ENCODE peak calls at places on chromosomes 7 and 10, in five cellular contexts. One of them, this sample, is unnamed. For H3K4me1, the result is how much of the 10 kb centered on the place peaks cover.

GRCh38 chr7:129690701-129691100 is 79.2 kb downstream of the NRF1 start:
- DNase-seq in spleen: no peak
- DNase-seq in breast epithelium: no peak
- DNase-seq in esophagus muscularis mucosa: no peak
- DNase-seq in K562: no peak
- DNase-seq in this sample: no peak

GRCh38 chr10:102597131-102597891 is 47.0 kb upstream of the TRIM8 start:
- DNase-seq in spleen: no peak
- DNase-seq in breast epithelium: no peak
- DNase-seq in esophagus muscularis mucosa: no peak
- DNase-seq in K562: no peak
- DNase-seq in this sample: no peak

GRCh38 chr7:44244282-44244681 is 43.5 kb downstream of the YKT6 start:
- DNase-seq in spleen: no peak
- DNase-seq in breast epithelium: no peak
- DNase-seq in esophagus muscularis mucosa: no peak
- DNase-seq in K562: peak
- DNase-seq in this sample: no peak

GRCh38 chr10:43228783-43229207 is 38.1 kb downstream of the RASGEF1A start:
- DNase-seq in spleen: peak
- DNase-seq in breast epithelium: no peak
- DNase-seq in esophagus muscularis mucosa: no peak
- DNase-seq in K562: no peak
- DNase-seq in this sample: no peak

GRCh38 chr7:29988391-29989256 is 977 bp downstream of the SCRN1 start:
- DNase-seq in spleen: peak
- DNase-seq in breast epithelium: no peak
- DNase-seq in esophagus muscularis mucosa: no peak
- DNase-seq in K562: no peak
- DNase-seq in this sample: no peak

GRCh38 chr7:92695308-92696261 is 105.4 kb upstream of the FAM133B start:
- DNase-seq in spleen: no peak
- DNase-seq in breast epithelium: no peak
- DNase-seq in esophagus muscularis mucosa: no peak
- DNase-seq in K562: no peak
- DNase-seq in this sample: peak

GRCh38 chr7:3267928-3268690 is 32.9 kb upstream of the SDK1 start:
- DNase-seq in spleen: no peak
- DNase-seq in breast epithelium: no peak
- DNase-seq in esophagus muscularis mucosa: no peak
- DNase-seq in K562: no peak
- DNase-seq in this sample: no peak

GRCh38 chr7:25954395-25954794 is 197.6 kb upstream of the NFE2L3 start:
- DNase-seq in spleen: no peak
- DNase-seq in breast epithelium: no peak
- DNase-seq in esophagus muscularis mucosa: no peak
- DNase-seq in K562: no peak
- DNase-seq in this sample: no peak

GRCh38 chr7:158016171-158017087 is 571.2 kb downstream of the PTPRN2 start:
- DNase-seq in spleen: peak
- DNase-seq in breast epithelium: no peak
- DNase-seq in esophagus muscularis mucosa: no peak
- DNase-seq in K562: no peak
- DNase-seq in this sample: no peak

GRCh38 chr7:7996568-7996967 is 28.0 kb downstream of the GLCCI1 start:
- DNase-seq in spleen: no peak
- DNase-seq in breast epithelium: no peak
- DNase-seq in esophagus muscularis mucosa: no peak
- DNase-seq in K562: no peak
- DNase-seq in this sample: peak

GRCh38 chr10:75234017-75234682 is 1.6 kb downstream of the COMTD1 start:
- DNase-seq in spleen: peak
- DNase-seq in breast epithelium: peak
- DNase-seq in esophagus muscularis mucosa: peak
- DNase-seq in K562: peak
- DNase-seq in this sample: peak

GRCh38 chr7:74584160-74584954 is 73.2 kb upstream of the GTF2I start:
- DNase-seq in spleen: no peak
- DNase-seq in breast epithelium: no peak
- DNase-seq in esophagus muscularis mucosa: no peak
- DNase-seq in K562: peak
- DNase-seq in this sample: no peak

GRCh38 chr7:127571741-127572505 is 13.5 kb downstream of the GCC1 start:
- DNase-seq in spleen: no peak
- DNase-seq in breast epithelium: no peak
- DNase-seq in esophagus muscularis mucosa: no peak
- DNase-seq in K562: no peak
- DNase-seq in this sample: no peak

GRCh38 chr7:108239501-108240225 is 109.5 kb upstream of the LAMB4 start:
- DNase-seq in spleen: no peak
- DNase-seq in breast epithelium: no peak
- DNase-seq in esophagus muscularis mucosa: no peak
- DNase-seq in K562: no peak
- DNase-seq in this sample: no peak

GRCh38 chr7:3427957-3428356 is 126.9 kb downstream of the SDK1 start:
- DNase-seq in spleen: no peak
- DNase-seq in breast epithelium: no peak
- DNase-seq in esophagus muscularis mucosa: no peak
- DNase-seq in K562: no peak
- DNase-seq in this sample: no peak

GRCh38 chr10:61503051-61503450 is 49.9 kb upstream of the TMEM26 start:
- DNase-seq in spleen: no peak
- DNase-seq in breast epithelium: no peak
- DNase-seq in esophagus muscularis mucosa: no peak
- DNase-seq in K562: no peak
- DNase-seq in this sample: no peak

GRCh38 chr7:115635367-115635766 is 395.2 kb downstream of the TFEC start:
- DNase-seq in spleen: no peak
- DNase-seq in breast epithelium: no peak
- DNase-seq in esophagus muscularis mucosa: no peak
- DNase-seq in K562: no peak
- DNase-seq in this sample: no peak

GRCh38 chr7:93055543-93056107 is 62.2 kb downstream of the SAMD9 start:
- DNase-seq in spleen: no peak
- DNase-seq in breast epithelium: no peak
- DNase-seq in esophagus muscularis mucosa: no peak
- DNase-seq in K562: peak
- DNase-seq in this sample: no peak

GRCh38 chr7:55198634-55199366 is 166.3 kb upstream of the LANCL2 start:
- DNase-seq in spleen: no peak
- DNase-seq in breast epithelium: peak
- DNase-seq in esophagus muscularis mucosa: no peak
- DNase-seq in K562: no peak
- DNase-seq in this sample: no peak

GRCh38 chr10:47380341-47381215 is 3.5 kb downstream of the ZNF488 start:
- DNase-seq in spleen: peak
- DNase-seq in breast epithelium: peak
- DNase-seq in esophagus muscularis mucosa: no peak
- DNase-seq in K562: no peak
- DNase-seq in this sample: no peak

GRCh38 chr10:47381427-47382379 is 2.4 kb downstream of the ZNF488 start:
- DNase-seq in spleen: no peak
- DNase-seq in breast epithelium: no peak
- DNase-seq in esophagus muscularis mucosa: no peak
- DNase-seq in K562: no peak
- DNase-seq in this sample: no peak

GRCh38 chr10:47379901-47380300 is 4.2 kb downstream of the ZNF488 start:
- DNase-seq in spleen: no peak
- DNase-seq in breast epithelium: peak
- DNase-seq in esophagus muscularis mucosa: no peak
- DNase-seq in K562: no peak
- DNase-seq in this sample: no peak

GRCh38 chr10:47383254-47384147 is 592 bp downstream of the ZNF488 start:
- DNase-seq in spleen: no peak
- DNase-seq in breast epithelium: no peak
- DNase-seq in esophagus muscularis mucosa: no peak
- DNase-seq in K562: no peak
- DNase-seq in this sample: no peak

GRCh38 chr10:47384148-47384921 is at the start of gene ZNF488:
- DNase-seq in spleen: peak
- DNase-seq in breast epithelium: peak
- DNase-seq in esophagus muscularis mucosa: no peak
- DNase-seq in K562: peak
- DNase-seq in this sample: peak
- TF ChIP-seq POLR2A in spleen: no peak
- TF ChIP-seq POLR2A in breast epithelium: no peak
- TF ChIP-seq POLR2A in esophagus muscularis mucosa: no peak
- TF ChIP-seq POLR2A in K562: no peak
- TF ChIP-seq POLR2A in this sample: peak

GRCh38 chr10:7491230-7491629 is 80.4 kb upstream of the SFMBT2 start:
- DNase-seq in spleen: no peak
- DNase-seq in breast epithelium: no peak
- DNase-seq in esophagus muscularis mucosa: no peak
- DNase-seq in K562: no peak
- DNase-seq in this sample: no peak
- H3K4me1 ChIP-seq in spleen: half or more
- H3K4me1 ChIP-seq in breast epithelium: under half
- H3K4me1 ChIP-seq in esophagus muscularis mucosa: under half
- H3K4me1 ChIP-seq in K562: under half
- H3K4me1 ChIP-seq in this sample: under half

DNA sequence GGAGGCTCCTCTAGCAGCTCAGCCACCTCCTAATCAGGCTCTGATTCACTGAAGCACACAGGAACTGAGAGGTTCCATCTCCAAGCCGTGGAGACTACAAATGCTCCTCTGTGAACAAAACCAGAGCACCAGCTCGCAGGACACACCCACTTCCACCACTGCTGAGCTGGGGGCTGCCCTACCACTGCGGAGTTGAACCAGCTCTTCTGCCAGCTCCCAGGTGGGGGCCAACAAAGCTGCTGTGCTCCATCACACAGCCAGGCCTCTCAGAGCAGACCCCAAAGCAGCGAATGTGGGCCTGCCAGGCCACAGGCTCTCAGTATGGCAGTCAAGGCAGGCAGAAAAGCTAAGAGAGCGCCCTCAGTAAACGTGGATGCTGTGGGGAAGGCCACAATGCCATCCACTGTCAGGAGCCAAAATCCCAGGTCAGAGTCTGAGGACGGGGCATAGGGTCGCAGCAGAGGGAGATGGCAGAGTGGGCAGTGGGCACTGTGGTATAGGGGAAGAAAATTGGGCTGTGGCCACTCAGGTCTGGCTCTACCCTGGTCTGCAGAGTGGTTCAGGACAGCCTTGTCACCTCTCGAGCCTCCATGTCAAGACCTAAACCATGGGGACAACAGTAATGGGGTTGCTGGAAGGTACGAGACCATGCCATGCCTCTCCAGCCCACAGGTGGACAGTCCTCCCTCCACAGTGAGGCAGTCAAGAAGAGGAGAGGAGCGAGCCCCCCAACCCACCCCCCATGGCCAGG is 82.1 kb downstream of the GRID1 start:
- DNase-seq in spleen: peak
- DNase-seq in breast epithelium: peak
- DNase-seq in esophagus muscularis mucosa: no peak
- DNase-seq in K562: no peak
- DNase-seq in this sample: no peak
- H3K27ac ChIP-seq in spleen: no peak
- H3K27ac ChIP-seq in breast epithelium: no peak
- H3K27ac ChIP-seq in esophagus muscularis mucosa: no peak
- H3K27ac ChIP-seq in K562: no peak
- H3K27ac ChIP-seq in this sample: no peak

GRCh38 chr7:116957874-116958273 is 4.6 kb downstream of the ST7 start:
- DNase-seq in spleen: no peak
- DNase-seq in breast epithelium: no peak
- DNase-seq in esophagus muscularis mucosa: no peak
- DNase-seq in K562: no peak
- DNase-seq in this sample: no peak

GRCh38 chr7:116956515-116956804 is 3.2 kb downstream of the ST7 start:
- DNase-seq in spleen: no peak
- DNase-seq in breast epithelium: no peak
- DNase-seq in esophagus muscularis mucosa: no peak
- DNase-seq in K562: no peak
- DNase-seq in this sample: no peak

GRCh38 chr7:116954443-116954838 is 1.1 kb downstream of the ST7 start:
- DNase-seq in spleen: no peak
- DNase-seq in breast epithelium: no peak
- DNase-seq in esophagus muscularis mucosa: no peak
- DNase-seq in K562: no peak
- DNase-seq in this sample: no peak

GRCh38 chr7:116955340-116955739 is 2.0 kb downstream of the ST7 start:
- DNase-seq in spleen: no peak
- DNase-seq in breast epithelium: no peak
- DNase-seq in esophagus muscularis mucosa: no peak
- DNase-seq in K562: no peak
- DNase-seq in this sample: no peak

DNA sequence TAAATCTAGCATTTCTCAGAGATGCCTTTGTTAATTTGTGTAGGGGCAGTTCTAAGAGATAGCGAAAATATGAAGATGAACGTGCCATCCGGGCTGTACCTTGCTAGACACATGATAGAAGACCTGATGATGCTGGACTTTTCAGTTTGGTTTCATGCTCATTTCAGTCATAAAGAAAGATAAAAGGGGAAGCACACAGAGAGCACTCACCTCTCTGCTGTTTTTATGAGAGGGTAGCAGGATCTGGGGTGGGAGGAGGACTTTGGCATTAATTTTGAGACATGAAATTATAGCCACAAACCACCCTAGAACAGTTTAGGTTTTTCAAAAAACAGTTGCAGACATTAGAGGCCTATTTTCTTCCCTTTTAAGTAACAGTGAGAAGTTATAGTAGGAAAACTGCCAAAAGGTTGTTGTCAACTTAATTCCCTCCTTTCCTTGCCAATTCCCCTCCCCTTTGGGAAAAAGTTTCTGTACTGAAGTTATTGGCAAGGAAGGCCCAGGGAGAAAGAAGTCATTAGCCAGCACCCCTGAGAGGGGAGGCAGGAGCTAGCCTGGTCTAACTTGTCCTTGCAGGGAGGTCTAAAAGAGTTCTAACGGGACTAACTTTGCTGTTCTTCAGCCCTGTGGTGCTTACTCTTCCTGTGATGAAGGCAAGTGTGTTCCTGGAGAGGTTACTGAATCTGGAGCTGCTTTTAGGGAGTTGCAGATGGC is 2.7 kb downstream of the ST7 start:
- DNase-seq in spleen: no peak
- DNase-seq in breast epithelium: no peak
- DNase-seq in esophagus muscularis mucosa: no peak
- DNase-seq in K562: no peak
- DNase-seq in this sample: peak
- TF ChIP-seq POLR2A in spleen: no peak
- TF ChIP-seq POLR2A in breast epithelium: no peak
- TF ChIP-seq POLR2A in esophagus muscularis mucosa: no peak
- TF ChIP-seq POLR2A in K562: no peak
- TF ChIP-seq POLR2A in this sample: no peak

GRCh38 chr10:69329721-69330178 is 51.5 kb downstream of the HK1 start:
- DNase-seq in spleen: no peak
- DNase-seq in breast epithelium: no peak
- DNase-seq in esophagus muscularis mucosa: no peak
- DNase-seq in K562: no peak
- DNase-seq in this sample: no peak
- H3K4me1 ChIP-seq in spleen: half or more
- H3K4me1 ChIP-seq in breast epithelium: under half
- H3K4me1 ChIP-seq in esophagus muscularis mucosa: half or more
- H3K4me1 ChIP-seq in K562: half or more
- H3K4me1 ChIP-seq in this sample: under half

DNA sequence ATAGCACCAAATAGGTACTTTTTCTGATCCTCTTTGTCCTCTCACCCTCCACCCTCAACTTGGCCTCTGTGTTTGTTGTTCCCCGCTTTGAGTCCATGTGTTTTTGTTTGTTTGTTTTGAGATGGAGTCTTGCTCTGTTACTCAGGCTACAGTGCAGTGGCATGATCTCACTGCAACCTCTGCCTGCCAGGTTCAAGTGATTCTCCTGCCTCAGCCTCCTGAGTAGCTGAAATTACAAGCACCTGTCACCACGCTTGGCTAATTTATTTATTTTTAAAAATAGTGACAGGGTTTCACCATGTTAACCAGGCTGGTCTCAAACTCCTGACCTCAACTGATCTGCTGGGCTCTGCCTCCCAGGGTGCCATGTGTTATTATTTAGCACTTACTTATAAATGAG is 5.3 kb downstream of the ZNF273 start:
- DNase-seq in spleen: no peak
- DNase-seq in breast epithelium: no peak
- DNase-seq in esophagus muscularis mucosa: no peak
- DNase-seq in K562: no peak
- DNase-seq in this sample: no peak
- H3K27ac ChIP-seq in spleen: no peak
- H3K27ac ChIP-seq in breast epithelium: no peak
- H3K27ac ChIP-seq in esophagus muscularis mucosa: no peak
- H3K27ac ChIP-seq in K562: no peak
- H3K27ac ChIP-seq in this sample: no peak

This sample was measured in prostate gland.